ENCODE peak calls at places on chromosomes 12 and 14, in nine cellular contexts. One of them, this sample, is unnamed.

GRCh38 chr12:23141335-23141734 is 516.4 kb downstream of the ETNK1 start:
- DNase-seq in suprapubic skin: no peak
- DNase-seq in spleen: no peak
- DNase-seq in pancreas: no peak
- DNase-seq in RCC 7860: no peak
- DNase-seq in renal cortical epithelial cell: no peak
- DNase-seq in heart right ventricle: no peak
- DNase-seq in small intestine: no peak
- DNase-seq in adrenal gland: no peak
- DNase-seq in this sample: no peak

GRCh38 chr14:38150075-38150474 is 57.6 kb upstream of the SSTR1 start:
- DNase-seq in suprapubic skin: no peak
- DNase-seq in spleen: no peak
- DNase-seq in pancreas: no peak
- DNase-seq in RCC 7860: no peak
- DNase-seq in renal cortical epithelial cell: peak; percentile 28
- DNase-seq in heart right ventricle: no peak
- DNase-seq in small intestine: no peak
- DNase-seq in adrenal gland: no peak
- DNase-seq in this sample: no peak

GRCh38 chr14:91249841-91250616 is 5.5 kb upstream of the GPR68 start:
- DNase-seq in suprapubic skin: no peak
- DNase-seq in spleen: peak; percentile 44
- DNase-seq in pancreas: no peak
- DNase-seq in RCC 7860: peak; percentile 84
- DNase-seq in renal cortical epithelial cell: peak; percentile 98
- DNase-seq in heart right ventricle: no peak
- DNase-seq in small intestine: peak; percentile 27
- DNase-seq in adrenal gland: no peak
- DNase-seq in this sample: no peak

GRCh38 chr12:128852885-128853284 is 393 bp upstream of the GLT1D1 start:
- DNase-seq in suprapubic skin: no peak
- DNase-seq in spleen: peak; percentile 78
- DNase-seq in pancreas: no peak
- DNase-seq in RCC 7860: no peak
- DNase-seq in renal cortical epithelial cell: no peak
- DNase-seq in heart right ventricle: no peak
- DNase-seq in small intestine: no peak
- DNase-seq in adrenal gland: no peak
- DNase-seq in this sample: no peak

GRCh38 chr12:11716794-11717532 is 67.5 kb downstream of the ETV6 start:
- DNase-seq in suprapubic skin: no peak
- DNase-seq in spleen: no peak
- DNase-seq in pancreas: no peak
- DNase-seq in RCC 7860: peak; percentile 54
- DNase-seq in renal cortical epithelial cell: peak; percentile 65
- DNase-seq in heart right ventricle: no peak
- DNase-seq in small intestine: peak; percentile 68
- DNase-seq in adrenal gland: no peak
- DNase-seq in this sample: no peak

GRCh38 chr12:85156569-85156968 is 120.4 kb downstream of the LRRIQ1 start:
- DNase-seq in suprapubic skin: no peak
- DNase-seq in spleen: no peak
- DNase-seq in pancreas: no peak
- DNase-seq in RCC 7860: no peak
- DNase-seq in renal cortical epithelial cell: no peak
- DNase-seq in heart right ventricle: no peak
- DNase-seq in small intestine: no peak
- DNase-seq in adrenal gland: no peak
- DNase-seq in this sample: no peak

GRCh38 chr14:76775695-76776305 is 14.5 kb downstream of the VASH1 start:
- DNase-seq in suprapubic skin: no peak
- DNase-seq in spleen: peak; percentile 73
- DNase-seq in pancreas: no peak
- DNase-seq in RCC 7860: no peak
- DNase-seq in renal cortical epithelial cell: no peak
- DNase-seq in heart right ventricle: no peak
- DNase-seq in small intestine: no peak
- DNase-seq in adrenal gland: no peak
- DNase-seq in this sample: no peak

GRCh38 chr14:69246331-69246730 is 13.6 kb upstream of the GALNT16 start:
- DNase-seq in suprapubic skin: no peak
- DNase-seq in spleen: no peak
- DNase-seq in pancreas: no peak
- DNase-seq in RCC 7860: no peak
- DNase-seq in renal cortical epithelial cell: no peak
- DNase-seq in heart right ventricle: no peak
- DNase-seq in small intestine: no peak
- DNase-seq in adrenal gland: no peak
- DNase-seq in this sample: no peak

GRCh38 chr12:105100998-105101397 is 6.5 kb upstream of the WASHC4 start:
- DNase-seq in suprapubic skin: no peak
- DNase-seq in spleen: no peak
- DNase-seq in pancreas: no peak
- DNase-seq in RCC 7860: no peak
- DNase-seq in renal cortical epithelial cell: peak; percentile 51
- DNase-seq in heart right ventricle: no peak
- DNase-seq in small intestine: no peak
- DNase-seq in adrenal gland: no peak
- DNase-seq in this sample: no peak

GRCh38 chr14:91417983-91418386 is 365 bp upstream of the CCDC88C start:
- DNase-seq in suprapubic skin: no peak
- DNase-seq in spleen: no peak
- DNase-seq in pancreas: no peak
- DNase-seq in RCC 7860: no peak
- DNase-seq in renal cortical epithelial cell: no peak
- DNase-seq in heart right ventricle: peak; percentile 27
- DNase-seq in small intestine: peak; percentile 67
- DNase-seq in adrenal gland: peak; percentile 23
- DNase-seq in this sample: no peak

GRCh38 chr14:55814064-55814463 is 234.1 kb downstream of the KTN1 start:
- DNase-seq in suprapubic skin: no peak
- DNase-seq in spleen: no peak
- DNase-seq in pancreas: no peak
- DNase-seq in RCC 7860: peak; percentile 5
- DNase-seq in renal cortical epithelial cell: no peak
- DNase-seq in heart right ventricle: no peak
- DNase-seq in small intestine: no peak
- DNase-seq in adrenal gland: no peak
- DNase-seq in this sample: no peak

GRCh38 chr12:120170631-120171030 is 23.9 kb downstream of the GCN1 start:
- DNase-seq in suprapubic skin: no peak
- DNase-seq in spleen: peak; percentile 0
- DNase-seq in pancreas: no peak
- DNase-seq in RCC 7860: no peak
- DNase-seq in renal cortical epithelial cell: no peak
- DNase-seq in heart right ventricle: no peak
- DNase-seq in small intestine: no peak
- DNase-seq in adrenal gland: no peak
- DNase-seq in this sample: no peak

GRCh38 chr14:53517276-53517960 is 364.3 kb upstream of the DDHD1 start:
- DNase-seq in suprapubic skin: no peak
- DNase-seq in spleen: no peak
- DNase-seq in pancreas: no peak
- DNase-seq in RCC 7860: no peak
- DNase-seq in renal cortical epithelial cell: peak; percentile 21
- DNase-seq in heart right ventricle: no peak
- DNase-seq in small intestine: no peak
- DNase-seq in adrenal gland: no peak
- DNase-seq in this sample: no peak